ENCODE peak calls at places on chromosome 15, in eight cellular contexts. A is GM23248, B is foreskin keratinocyte, S is mucosa of descending colon, Q is right atrium auricular region, N is left ventricle myocardium inferior, W is right lobe of liver, I is hepatocyte. E is an unnamed sample.

GRCh38 chr15:35852818-35853624 is 307.1 kb upstream of the DPH6 start:
- DNase-seq in A (peak; percentile 8), S (no peak), B (no peak), N (no peak), Q (no peak), I (no peak), W (no peak), E (no peak)

GRCh38 chr15:62607643-62608042 is 434.9 kb upstream of the TPM1 start:
- DNase-seq in S (no peak), B (peak; percentile 64), Q (no peak), A (peak; percentile 87), I (no peak), N (no peak), W (no peak), E (no peak)

GRCh38 chr15:96849501-96849900 is 519.0 kb downstream of the NR2F2 start:
- DNase-seq in S (peak; percentile 3), B (no peak), I (no peak), Q (no peak), N (no peak), W (no peak), A (no peak), E (no peak)

GRCh38 chr15:79602731-79603130 is 170.6 kb downstream of the MINAR1 start:
- DNase-seq in N (no peak), W (no peak), A (no peak), S (no peak), B (no peak), Q (no peak), I (no peak), E (no peak)

GRCh38 chr15:75349851-75350588 is 3.2 kb downstream of the NEIL1 start:
- DNase-seq in Q (no peak), I (no peak), W (no peak), N (no peak), S (peak; percentile 51), A (no peak), B (no peak), E (no peak)

GRCh38 chr15:95663156-95663831 is 667.2 kb upstream of the NR2F2 start:
- DNase-seq in A (peak; percentile 78), N (no peak), Q (no peak), W (no peak), B (peak; percentile 55), I (no peak), S (no peak), E (no peak)

GRCh38 chr15:100923076-100923475 is 3.9 kb downstream of the LRRK1 start:
- DNase-seq in W (no peak), A (no peak), I (no peak), N (no peak), B (no peak), S (no peak), Q (no peak), E (no peak)

GRCh38 chr15:75348034-75348562 is 1.3 kb downstream of the NEIL1 start:
- DNase-seq in W (no peak), S (peak; percentile 24), Q (no peak), A (peak; percentile 44), N (no peak), B (no peak), I (peak; percentile 29), E (no peak)

GRCh38 chr15:83207622-83208356 is at the start of gene HDGFL3:
- DNase-seq in I (peak; percentile 81), S (peak; percentile 62), Q (no peak), B (peak; percentile 32), A (peak; percentile 79), N (peak; percentile 69), W (peak; percentile 35), E (peak; percentile 78)

GRCh38 chr15:31384568-31384967 is 57.9 kb downstream of the KLF13 start:
- DNase-seq in B (peak; percentile 71), A (no peak), S (peak; percentile 0), N (no peak), Q (no peak), I (no peak), W (no peak), E (no peak)

GRCh38 chr15:56557415-56557814 is 92.5 kb upstream of the MNS1 start:
- DNase-seq in B (no peak), S (no peak), Q (no peak), N (no peak), I (no peak), A (no peak), W (no peak), E (no peak)

GRCh38 chr15:75981149-75981815 is 30.9 kb downstream of the NRG4 start:
- DNase-seq in N (no peak), Q (no peak), A (no peak), W (no peak), I (no peak), S (no peak), B (no peak), E (no peak)

GRCh38 chr15:45641374-45641778 is 6.5 kb downstream of the SQOR start:
- DNase-seq in S (peak; percentile 75), A (peak; percentile 94), I (peak; percentile 82), N (no peak), B (peak; percentile 95), W (no peak), Q (no peak), E (no peak)

GRCh38 chr15:70093070-70093469 is 4.6 kb downstream of the TLE3 start:
- DNase-seq in A (no peak), Q (no peak), S (no peak), I (no peak), N (no peak), W (no peak), B (no peak), E (no peak)

GRCh38 chr15:72740202-72740601 is 43.4 kb downstream of the ADPGK start:
- DNase-seq in B (no peak), Q (no peak), W (no peak), N (no peak), A (no peak), S (no peak), I (no peak), E (no peak)

DNA sequence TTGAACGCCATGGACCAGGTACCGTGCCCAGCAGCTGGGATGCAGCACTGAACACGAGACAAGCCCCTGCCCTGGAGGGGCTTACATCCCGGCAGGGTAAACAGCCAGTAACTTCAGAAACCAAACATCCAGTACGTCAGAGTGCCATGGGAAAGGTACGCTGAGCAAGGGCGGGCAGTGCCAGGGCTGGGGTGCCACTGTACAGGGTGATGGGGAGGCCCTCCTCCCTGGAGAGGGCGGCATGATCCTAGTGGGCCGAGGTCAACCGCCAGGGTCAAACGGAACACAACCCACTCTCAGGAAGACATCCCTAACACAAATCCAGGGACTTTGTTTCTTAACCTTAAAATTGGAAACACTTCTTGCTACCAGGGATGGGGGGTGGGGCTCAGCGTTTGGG is 16.0 kb upstream of the ANPEP start:
- DNase-seq in W (no peak), N (no peak), S (no peak), A (no peak), I (no peak), B (no peak), Q (no peak), E (no peak)
- H3K4me1 ChIP-seq in W (peaks cover 26% of the 10 kb centered on the region), N (peaks cover 18% of the 10 kb centered on the region), S (peaks cover 10% of the 10 kb centered on the region), A (peaks cover 31% of the 10 kb centered on the region), I (peaks cover 15% of the 10 kb centered on the region), B (peaks cover 12% of the 10 kb centered on the region), Q (peaks cover 16% of the 10 kb centered on the region), E (peaks cover 15% of the 10 kb centered on the region)

GRCh38 chr15:39127925-39128617 is 452.8 kb upstream of the THBS1 start:
- DNase-seq in S (peak; percentile 10), I (peak; percentile 68), B (peak; percentile 92), Q (no peak), W (no peak), N (no peak), A (peak; percentile 97), E (no peak)
- H3K4me1 ChIP-seq in S (peaks cover 11% of the 10 kb centered on the region), I (peaks cover 28% of the 10 kb centered on the region), B (peaks cover 45% of the 10 kb centered on the region), Q (peaks cover 25% of the 10 kb centered on the region), W (peaks cover 10% of the 10 kb centered on the region), N (peaks cover 29% of the 10 kb centered on the region), A (peaks cover 92% of the 10 kb centered on the region), E (peaks cover 7% of the 10 kb centered on the region)

DNA sequence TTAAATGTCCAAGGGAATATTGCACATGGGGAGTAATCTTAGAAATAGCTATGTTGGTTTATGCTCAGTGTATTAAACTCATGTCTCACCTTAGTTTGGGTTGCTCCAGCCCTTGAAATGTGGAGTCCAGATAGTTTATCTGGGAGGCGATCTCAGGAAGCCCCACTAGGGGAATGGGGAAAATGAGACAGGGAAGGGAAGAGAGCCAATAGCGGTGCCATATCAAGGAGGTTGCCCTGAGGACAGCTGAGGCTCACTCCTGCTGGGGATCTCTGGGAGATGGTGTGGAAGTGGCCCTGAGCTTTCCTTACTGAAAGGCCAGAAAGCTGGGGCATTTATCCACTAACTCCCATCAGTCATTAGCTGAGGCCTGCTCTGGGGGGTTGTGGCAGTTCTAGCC is 43.3 kb upstream of the POLR2M start:
- DNase-seq in A (no peak), N (no peak), B (no peak), I (no peak), W (no peak), Q (no peak), S (no peak), E (no peak)
- H3K4me1 ChIP-seq in A (peaks cover 29% of the 10 kb centered on the region), N (peaks cover 57% of the 10 kb centered on the region), B (peaks cover 12% of the 10 kb centered on the region), I (peaks cover 27% of the 10 kb centered on the region), W (peaks cover 14% of the 10 kb centered on the region), Q (peaks cover 18% of the 10 kb centered on the region), S (peaks cover 18% of the 10 kb centered on the region), E (peaks cover 23% of the 10 kb centered on the region)

GRCh38 chr15:85405467-85405866 is 25.1 kb downstream of the AKAP13 start:
- DNase-seq in S (no peak), Q (no peak), B (no peak), N (no peak), A (no peak), I (no peak), W (no peak), E (no peak)

GRCh38 chr15:85406916-85407315 is 26.5 kb downstream of the AKAP13 start:
- DNase-seq in A (peak; percentile 68), S (no peak), B (no peak), N (no peak), Q (no peak), I (no peak), W (no peak), E (no peak)

GRCh38 chr15:85407421-85408269 is 27.2 kb downstream of the AKAP13 start:
- DNase-seq in B (peak; percentile 78), A (peak; percentile 91), S (no peak), I (peak; percentile 37), W (no peak), Q (no peak), N (no peak), E (peak; percentile 27)

GRCh38 chr15:85404922-85405293 is 24.5 kb downstream of the AKAP13 start:
- DNase-seq in A (peak; percentile 45), I (no peak), B (no peak), Q (no peak), N (no peak), S (no peak), W (no peak), E (no peak)

GRCh38 chr15:85408270-85408746 is 27.9 kb downstream of the AKAP13 start:
- DNase-seq in S (no peak), Q (no peak), A (no peak), N (no peak), W (no peak), B (no peak), I (no peak), E (no peak)
- H3K4me1 ChIP-seq in S (peaks cover 23% of the 10 kb centered on the region), Q (peaks cover 72% of the 10 kb centered on the region), A (peaks cover 67% of the 10 kb centered on the region), N (peaks cover 92% of the 10 kb centered on the region), W (peaks cover 23% of the 10 kb centered on the region), B (peaks cover 45% of the 10 kb centered on the region), I (peaks cover 27% of the 10 kb centered on the region), E (peaks cover 6% of the 10 kb centered on the region)